ENCODE peak calls at places on chromosomes 11 and 22, in six cellular contexts. O, V, J, M, A and D are unnamed samples.
A peak's percentile ranks its signal among the peaks of the same experiment; 100 is the strongest.

GRCh38 chr11:20501252-20501651 is 98.2 kb upstream of the SLC6A5 start:
- DNase-seq in J (no peak), V (no peak), M (no peak), A (no peak), O (no peak), D (no peak)

GRCh38 chr11:134275534-134276395 is at the start of gene GLB1L3:
- DNase-seq in O (peak; percentile 71), M (no peak), A (peak; percentile 56), J (no peak), V (no peak), D (no peak)

GRCh38 chr11:134485316-134485715 is 73.3 kb upstream of the B3GAT1 start:
- DNase-seq in O (no peak), V (no peak), J (no peak), A (no peak), M (no peak), D (no peak)

GRCh38 chr11:68996376-68997123 is 15.8 kb upstream of the MRGPRD start:
- DNase-seq in O (no peak), M (no peak), J (no peak), A (peak; percentile 28), V (peak; percentile 48), D (no peak)

GRCh38 chr11:93251922-93252321 is 54.1 kb upstream of the SLC36A4 start:
- DNase-seq in A (no peak), O (no peak), M (no peak), V (no peak), J (no peak), D (no peak)

GRCh38 chr22:30870451-30871345 is 97.9 kb downstream of the MORC2 start:
- DNase-seq in M (no peak), O (no peak), V (peak; percentile 54), J (peak; percentile 27), A (peak; percentile 39), D (no peak)

GRCh38 chr22:22228921-22229320 is 15.7 kb upstream of the VPREB1 start:
- DNase-seq in V (no peak), J (no peak), O (no peak), A (no peak), M (no peak), D (no peak)

GRCh38 chr11:59901306-59901705 is 22.7 kb downstream of the OOSP3 start:
- DNase-seq in J (no peak), A (no peak), V (no peak), M (no peak), O (no peak), D (peak; percentile 52)

GRCh38 chr11:111230122-111230465 is 15.4 kb upstream of the POU2AF2 start:
- DNase-seq in V (no peak), J (no peak), M (no peak), O (no peak), A (no peak), D (no peak)

GRCh38 chr11:4025957-4026324 is 68.7 kb upstream of the RRM1 start:
- DNase-seq in V (no peak), M (peak; percentile 10), A (no peak), J (no peak), O (no peak), D (peak; percentile 48)

GRCh38 chr11:95413761-95414160 is 182.8 kb upstream of the SESN3 start:
- DNase-seq in J (no peak), A (no peak), M (no peak), O (no peak), V (no peak), D (no peak)

GRCh38 chr22:22802346-22802970 is 85.2 kb upstream of the IGLL5 start:
- DNase-seq in A (no peak), J (no peak), O (peak; percentile 39), M (no peak), V (no peak), D (no peak)

GRCh38 chr11:65215441-65216076 is 33.8 kb downstream of the CAPN1 start:
- DNase-seq in A (no peak), O (peak; percentile 26), V (no peak), M (no peak), J (no peak), D (no peak)

GRCh38 chr11:121932646-121933185 is 183.3 kb downstream of the BLID start:
- DNase-seq in O (no peak), M (no peak), J (no peak), V (no peak), A (no peak), D (no peak)

GRCh38 chr11:77548552-77549439 is 41.0 kb upstream of the AQP11 start:
- DNase-seq in V (no peak), O (no peak), M (no peak), J (no peak), A (no peak), D (no peak)

GRCh38 chr22:35155403-35156025 is 89.6 kb downstream of the ISX start:
- DNase-seq in O (no peak), V (no peak), J (no peak), A (no peak), M (no peak), D (no peak)

GRCh38 chr11:70481625-70482528 is 83.5 kb downstream of the CTTN start:
- DNase-seq in O (no peak), M (peak; percentile 63), J (no peak), V (peak; percentile 80), A (peak; percentile 90), D (peak; percentile 73)

GRCh38 chr11:18792827-18793226 is 1.2 kb upstream of the PTPN5 start:
- DNase-seq in A (no peak), M (no peak), O (no peak), V (no peak), J (no peak), D (no peak)

DNA sequence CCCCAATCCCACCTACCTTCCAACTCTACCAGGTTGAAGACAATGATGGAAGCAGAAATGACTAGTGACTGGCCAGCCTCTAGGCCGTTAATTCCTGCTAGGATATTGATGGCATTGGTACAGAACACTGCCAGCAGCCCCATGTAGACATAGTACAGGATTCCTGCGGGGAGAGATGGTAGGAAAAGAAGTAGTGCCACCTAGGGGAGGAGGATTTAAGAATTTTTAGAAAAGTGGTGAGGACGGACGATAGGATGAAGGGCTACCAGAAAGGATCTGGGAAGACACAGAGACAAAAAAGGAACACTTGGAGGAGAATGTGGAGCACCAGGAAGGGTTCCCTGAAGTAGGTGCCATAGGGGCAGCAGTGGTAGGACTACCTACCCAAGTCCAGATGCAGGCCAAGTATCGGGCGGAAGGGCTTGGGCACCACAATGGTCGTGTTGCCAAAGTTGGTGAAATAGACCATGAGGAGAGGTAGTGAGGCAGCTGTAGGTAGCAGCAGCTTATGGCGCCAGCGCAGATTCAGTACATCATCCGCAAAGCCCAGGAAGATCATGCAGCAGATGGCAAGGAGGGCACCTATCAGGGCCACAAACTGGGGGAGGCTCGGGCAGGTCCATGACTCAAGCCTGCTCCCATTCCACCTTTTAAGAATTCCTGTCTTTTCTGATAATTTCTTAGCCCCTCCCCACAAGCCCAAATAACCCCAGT is 1.2 kb downstream of the DPAGT1 start:
- DNase-seq in J (no peak), O (no peak), V (no peak), M (peak; percentile 54), A (no peak), D (peak; percentile 75)
- TF ChIP-seq CTCF in J (no peak), O (peak; percentile 24), V (no peak), M (peak; percentile 52), A (no peak), D (peak; percentile 44)

DNA sequence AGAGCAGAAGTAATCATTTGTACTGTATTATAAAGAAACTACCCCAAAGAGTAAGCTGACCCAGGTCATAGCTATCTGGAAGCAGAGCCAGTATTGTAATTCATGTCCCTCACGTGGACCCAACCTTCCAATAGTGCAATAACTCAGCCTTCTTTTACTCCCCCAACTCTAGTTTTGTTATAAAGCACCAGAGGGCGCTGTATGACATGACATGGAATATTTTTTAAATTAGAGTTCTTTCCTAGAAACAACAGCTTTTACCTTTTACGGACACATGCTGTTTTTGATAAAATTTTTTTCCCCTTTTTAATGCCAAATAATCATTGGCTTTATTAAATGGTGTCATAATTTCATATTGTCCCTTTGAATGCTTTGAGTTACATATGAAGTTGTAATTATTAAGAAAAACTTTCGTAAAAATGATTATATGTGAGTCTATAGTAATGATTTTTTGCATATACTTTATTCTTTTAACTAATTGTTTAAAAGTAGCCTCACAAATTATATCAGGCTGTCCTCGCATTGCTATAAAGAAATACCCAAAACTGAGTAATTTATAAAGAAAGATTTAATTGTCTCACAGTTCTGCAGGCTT is 76.9 kb downstream of the DKK3 start:
- DNase-seq in M (peak; percentile 74), A (no peak), O (peak; percentile 5), V (no peak), J (no peak), D (peak; percentile 87)
- TF ChIP-seq CTCF in M (peak; percentile 74), A (peak; percentile 62), O (peak; percentile 32), V (peak; percentile 53), J (peak; percentile 34), D (peak; percentile 67)

DNA sequence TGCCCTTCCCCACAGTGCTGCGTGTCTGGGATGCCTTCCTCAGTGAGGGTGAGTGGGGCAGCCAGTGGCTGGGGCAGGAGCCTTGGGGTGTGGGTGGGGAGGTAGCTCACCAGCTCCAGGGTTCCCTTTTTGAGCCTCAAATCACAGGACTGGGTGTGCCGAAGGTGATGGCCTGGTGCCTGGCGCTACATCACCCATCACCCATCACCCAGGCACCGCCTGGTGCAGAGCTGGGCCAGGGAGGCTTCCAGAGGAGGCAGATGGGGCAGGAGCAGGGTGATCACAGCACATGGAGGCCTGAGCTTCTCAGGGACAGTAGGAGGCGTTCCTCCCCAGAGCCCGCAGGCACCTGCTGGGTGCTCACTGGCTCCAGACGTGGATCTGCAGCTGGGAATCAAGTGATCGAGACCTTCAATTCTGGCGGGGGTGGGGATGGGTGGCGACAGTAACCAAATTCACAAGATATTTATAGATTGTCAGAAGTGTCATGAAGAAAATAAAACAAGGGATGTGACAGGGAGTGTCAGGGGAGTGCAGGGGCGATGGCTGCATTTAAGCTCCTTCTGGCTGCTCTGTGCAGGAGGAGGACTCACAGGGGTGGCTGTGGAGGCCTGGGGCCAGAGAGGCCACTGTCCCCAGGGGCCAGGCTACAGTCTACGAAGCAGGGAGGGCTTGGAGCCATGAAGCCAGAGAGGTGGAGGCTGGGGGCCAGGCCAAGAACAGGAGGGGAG is 3.3 kb downstream of the TBC1D10C start:
- DNase-seq in J (no peak), M (no peak), O (no peak), V (no peak), A (no peak), D (no peak)
- TF ChIP-seq CTCF in J (no peak), M (no peak), O (peak; percentile 28), V (no peak), A (no peak), D (no peak)

GRCh38 chr22:20206709-20207215 is 55.9 kb upstream of the CCDC188 start:
- DNase-seq in O (no peak), J (no peak), V (no peak), M (peak; percentile 22), A (no peak), D (peak; percentile 21)
- TF ChIP-seq CTCF in O (no peak), J (no peak), V (no peak), M (no peak), A (no peak), D (no peak)

GRCh38 chr22:45265546-45265945 is 19.2 kb upstream of the UPK3A start:
- DNase-seq in O (no peak), J (no peak), M (no peak), V (no peak), A (no peak), D (no peak)
- TF ChIP-seq CTCF in O (no peak), J (no peak), M (no peak), V (no peak), A (no peak), D (no peak)